ENCODE peak calls at places on chromosomes 13 and 19, in ten cellular contexts. F, U, Y, P, V, A, E, D, W and Q are unnamed samples.

GRCh38 chr13:97353927-97354326 is 80.0 kb upstream of the RAP2A start:
- DNase-seq in F (no peak), U (peak; percentile 12), Y (no peak), P (no peak), V (no peak), A (no peak), E (no peak), D (no peak), W (no peak), Q (no peak)

GRCh38 chr13:73576291-73576690 is 517.5 kb downstream of the KLF5 start:
- DNase-seq in F (no peak), U (no peak), Y (no peak), P (no peak), V (no peak), A (no peak), E (no peak), D (no peak), W (no peak), Q (no peak)

GRCh38 chr13:19075418-19075817 is 106.2 kb downstream of the TUBA3C start:
- DNase-seq in F (no peak), U (no peak), Y (no peak), P (no peak), V (no peak), A (no peak), E (no peak), D (no peak), W (no peak), Q (no peak)

GRCh38 chr13:72823081-72823480 is 41.1 kb downstream of the PIBF1 start:
- DNase-seq in F (no peak), U (no peak), Y (no peak), P (no peak), V (no peak), A (no peak), E (no peak), D (no peak), W (no peak), Q (no peak)

GRCh38 chr13:79671420-79671819 is 190.5 kb downstream of the NDFIP2 start:
- DNase-seq in F (no peak), U (no peak), Y (no peak), P (no peak), V (no peak), A (no peak), E (peak; percentile 82), D (no peak), W (no peak), Q (no peak)

GRCh38 chr13:63497601-63498000 is 2082.0 kb upstream of the PCDH20 start:
- DNase-seq in F (no peak), U (no peak), Y (no peak), P (no peak), V (no peak), A (no peak), E (peak; percentile 4), D (no peak), W (no peak), Q (no peak)

GRCh38 chr19:32599258-32599657 is 18.3 kb downstream of the PDCD5 start:
- DNase-seq in F (no peak), U (no peak), Y (no peak), P (no peak), V (no peak), A (no peak), E (no peak), D (no peak), W (no peak), Q (no peak)

GRCh38 chr19:56383826-56384605 is 9.3 kb downstream of the ZNF582 start:
- DNase-seq in F (no peak), U (no peak), Y (no peak), P (no peak), V (no peak), A (no peak), E (no peak), D (no peak), W (no peak), Q (no peak)

GRCh38 chr13:37058801-37059135 is 720 bp downstream of the SUPT20H start:
- DNase-seq in F (no peak), U (no peak), Y (peak; percentile 57), P (no peak), V (no peak), A (no peak), E (no peak), D (no peak), W (peak; percentile 6), Q (no peak)

GRCh38 chr13:30908416-30908980 is 2.4 kb downstream of the MEDAG start:
- DNase-seq in F (no peak), U (no peak), Y (no peak), P (no peak), V (peak; percentile 24), A (no peak), E (peak; percentile 75), D (no peak), W (no peak), Q (no peak)

GRCh38 chr13:20489185-20489820 is 36.4 kb downstream of the CRYL1 start:
- DNase-seq in F (peak; percentile 24), U (no peak), Y (no peak), P (no peak), V (no peak), A (no peak), E (no peak), D (no peak), W (no peak), Q (no peak)

GRCh38 chr13:23288564-23288963 is 107.8 kb downstream of the SGCG start:
- DNase-seq in F (no peak), U (no peak), Y (no peak), P (no peak), V (no peak), A (no peak), E (no peak), D (no peak), W (no peak), Q (no peak)

GRCh38 chr19:44644391-44645016 is 794 bp downstream of the PVR start:
- DNase-seq in F (peak; percentile 50), U (no peak), Y (no peak), P (peak; percentile 68), V (no peak), A (no peak), E (peak; percentile 55), D (no peak), W (peak; percentile 32), Q (no peak)

GRCh38 chr19:44738603-44739585 is 9.6 kb upstream of the BCL3 start:
- DNase-seq in F (peak; percentile 58), U (peak; percentile 34), Y (no peak), P (no peak), V (no peak), A (no peak), E (no peak), D (no peak), W (no peak), Q (no peak)

GRCh38 chr13:54633461-54633860 is 1604.8 kb downstream of the OLFM4 start:
- DNase-seq in F (no peak), U (no peak), Y (no peak), P (no peak), V (no peak), A (no peak), E (no peak), D (no peak), W (no peak), Q (no peak)

DNA sequence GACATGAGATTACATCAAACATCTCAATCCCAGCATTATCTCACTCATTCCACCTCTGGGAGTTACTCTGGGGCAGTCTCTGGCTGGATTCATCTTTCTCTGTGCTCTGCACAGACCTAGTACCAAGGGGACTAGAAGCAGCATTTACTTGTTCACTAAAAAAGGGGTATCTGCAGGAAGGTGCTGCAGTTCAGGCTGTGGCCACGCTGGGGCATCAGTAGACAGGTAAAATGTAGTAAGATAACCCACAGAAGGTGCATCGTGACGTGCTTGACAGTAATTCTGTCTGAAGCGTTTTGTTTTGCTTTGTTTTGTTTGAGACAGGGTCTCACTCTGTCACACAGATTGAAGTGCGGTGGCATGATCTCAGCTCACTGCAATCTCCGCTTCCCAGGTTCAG is 29.3 kb downstream of the ZNF564 start:
- DNase-seq in F (no peak), U (no peak), Y (no peak), P (no peak), V (no peak), A (no peak), E (no peak), D (no peak), W (peak; percentile 29), Q (no peak)
- H3K36me3 ChIP-seq in F (peaks cover 11% of the 10 kb centered on the region), U (peaks cover 5% of the 10 kb centered on the region), Y (peaks cover 17% of the 10 kb centered on the region), P (peaks cover 18% of the 10 kb centered on the region), V (peaks cover 20% of the 10 kb centered on the region), A (peaks cover 32% of the 10 kb centered on the region), E (peaks cover 7% of the 10 kb centered on the region), D (peaks cover 27% of the 10 kb centered on the region), W (peaks cover 36% of the 10 kb centered on the region), Q (peaks cover 12% of the 10 kb centered on the region)

GRCh38 chr13:34842466-34842865 is 99.6 kb upstream of the NBEA start:
- DNase-seq in F (no peak), U (no peak), Y (no peak), P (no peak), V (no peak), A (no peak), E (no peak), D (no peak), W (no peak), Q (no peak)
- H3K36me3 ChIP-seq in F (no peaks in the 10 kb centered on the region), U (no peaks in the 10 kb centered on the region), Y (no peaks in the 10 kb centered on the region), P (no peaks in the 10 kb centered on the region), V (no peaks in the 10 kb centered on the region), A (no peaks in the 10 kb centered on the region), E (no peaks in the 10 kb centered on the region), D (no peaks in the 10 kb centered on the region), W (no peaks in the 10 kb centered on the region), Q (no peaks in the 10 kb centered on the region)

DNA sequence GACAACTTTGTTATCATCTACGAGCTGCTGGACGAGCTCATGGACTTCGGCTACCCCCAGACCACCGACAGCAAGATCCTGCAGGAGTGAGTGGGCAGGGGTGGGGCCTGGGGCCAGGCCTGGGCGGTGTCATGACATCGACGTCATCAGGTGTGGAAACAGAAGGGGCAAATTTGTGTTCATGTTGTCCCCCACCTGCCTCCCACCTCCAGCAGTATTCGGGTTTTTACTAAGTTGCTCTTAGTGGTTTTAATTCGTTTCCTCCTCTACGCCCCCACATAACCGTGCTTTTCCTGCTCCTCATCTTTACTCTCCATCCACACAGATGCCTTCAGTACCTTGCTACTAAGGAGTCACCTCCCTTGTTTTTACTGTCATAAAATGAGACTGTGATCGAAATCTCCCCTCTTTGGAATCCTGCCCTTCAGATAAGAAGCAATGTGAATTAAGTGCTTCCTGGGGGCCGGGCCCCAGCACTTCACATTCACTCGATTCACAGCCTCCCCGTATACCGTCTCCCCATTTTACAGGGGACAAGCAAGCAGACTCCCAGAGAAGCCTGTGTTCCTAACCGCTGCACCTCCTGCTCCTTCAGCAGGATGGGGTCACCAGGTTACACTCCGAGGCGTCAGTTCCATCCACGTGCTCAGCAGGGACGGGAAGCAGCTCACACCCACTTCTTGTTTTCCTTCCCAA is 10.5 kb downstream of the AP1M1 start:
- DNase-seq in F (no peak), U (no peak), Y (peak; percentile 18), P (peak; percentile 43), V (no peak), A (no peak), E (no peak), D (no peak), W (no peak), Q (no peak)
- H3K36me3 ChIP-seq in F (peaks cover 4% of the 10 kb centered on the region), U (peaks cover 1% of the 10 kb centered on the region), Y (peaks cover 41% of the 10 kb centered on the region), P (peaks cover 87% of the 10 kb centered on the region), V (peaks cover 93% of the 10 kb centered on the region), A (peaks cover 83% of the 10 kb centered on the region), E (peaks cover 5% of the 10 kb centered on the region), D (peaks cover 82% of the 10 kb centered on the region), W (peaks cover 28% of the 10 kb centered on the region), Q (peaks cover 44% of the 10 kb centered on the region)

DNA sequence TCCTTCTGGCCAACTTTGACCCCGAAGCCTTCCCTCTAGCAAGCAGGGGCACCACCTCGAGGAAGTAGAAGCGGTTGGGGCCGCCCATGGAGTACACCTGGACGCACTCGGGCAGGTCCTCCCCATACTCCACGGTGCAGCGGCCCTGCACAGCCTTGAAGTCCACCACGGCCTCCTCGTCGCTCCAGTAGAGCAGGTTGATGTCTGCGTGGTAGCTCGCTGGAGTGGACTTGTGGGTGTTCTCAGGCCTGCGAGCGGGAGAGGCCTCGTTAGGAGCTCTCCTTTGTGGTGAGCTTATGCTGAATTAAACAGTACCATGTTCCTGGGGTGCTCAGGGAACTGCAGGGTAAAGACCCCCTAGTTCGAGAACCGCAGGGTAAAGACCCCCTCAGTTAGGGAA is 22.3 kb upstream of the EIF3G start:
- DNase-seq in F (no peak), U (no peak), Y (no peak), P (no peak), V (no peak), A (no peak), E (no peak), D (no peak), W (no peak), Q (no peak)
- H3K36me3 ChIP-seq in F (peaks cover 35% of the 10 kb centered on the region), U (peaks cover 4% of the 10 kb centered on the region), Y (peaks cover 67% of the 10 kb centered on the region), P (peaks cover 100% of the 10 kb centered on the region), V (peaks cover 100% of the 10 kb centered on the region), A (peaks cover 97% of the 10 kb centered on the region), E (peaks cover 21% of the 10 kb centered on the region), D (peaks cover 75% of the 10 kb centered on the region), W (peaks cover 100% of the 10 kb centered on the region), Q (peaks cover 62% of the 10 kb centered on the region)